ENCODE peak calls at places on chromosome 12, in four cellular contexts. L is GM12878, Q is SK-N-SH, Y is K562. E is an unnamed sample.

GRCh38 chr12:3170423-3171194 is 93.4 kb downstream of the TSPAN9 start:
- DNase-seq in L (no peak), Q (peak; percentile 73), Y (no peak), E (no peak)

GRCh38 chr12:79911889-79912656 is 22.8 kb downstream of the PPP1R12A start:
- DNase-seq in L (no peak), Q (no peak), Y (no peak), E (no peak)

GRCh38 chr12:104182144-104182543 is 33.4 kb upstream of the TXNRD1 start:
- DNase-seq in L (no peak), Q (no peak), Y (no peak), E (no peak)

GRCh38 chr12:93915411-93915810 is 233.0 kb upstream of the PLXNC1 start:
- DNase-seq in L (no peak), Q (no peak), Y (no peak), E (no peak)

GRCh38 chr12:49796606-49797451 is 31.4 kb downstream of the NCKAP5L start:
- DNase-seq in L (no peak), Q (no peak), Y (no peak), E (no peak)

GRCh38 chr12:2625267-2625666 is 169.5 kb upstream of the FKBP4 start:
- DNase-seq in L (no peak), Q (no peak), Y (no peak), E (peak; percentile 29)

GRCh38 chr12:110744176-110744575 is 1.5 kb upstream of the PPP1CC start:
- DNase-seq in L (no peak), Q (no peak), Y (no peak), E (no peak)

GRCh38 chr12:121129705-121130147 is 3.0 kb upstream of the P2RX7 start:
- DNase-seq in L (no peak), Q (no peak), Y (no peak), E (no peak)

GRCh38 chr12:113016796-113017195 is 38.5 kb downstream of the OAS2 start:
- DNase-seq in L (no peak), Q (no peak), Y (no peak), E (no peak)

GRCh38 chr12:41437578-41437977 is 249.5 kb downstream of the PDZRN4 start:
- DNase-seq in L (no peak), Q (no peak), Y (no peak), E (no peak)

GRCh38 chr12:99253068-99253467 is 394.5 kb upstream of the GARIN6 start:
- DNase-seq in L (no peak), Q (peak; percentile 2), Y (no peak), E (no peak)

GRCh38 chr12:90905691-90906370 is 49.1 kb downstream of the CCER1 start:
- DNase-seq in L (no peak), Q (no peak), Y (no peak), E (no peak)

GRCh38 chr12:77133566-77133965 is 68.2 kb upstream of the E2F7 start:
- DNase-seq in L (no peak), Q (no peak), Y (peak; percentile 16), E (peak; percentile 75)
- TF ChIP-seq USF1 in L (no peak), Q (no peak), Y (no peak), E (peak; percentile 26)

GRCh38 chr12:122250047-122250446 is 16.2 kb downstream of the VPS33A start:
- DNase-seq in L (no peak), Q (no peak), Y (no peak), E (no peak)
- TF ChIP-seq USF1 in L (no peak), Q (no peak), Y (no peak), E (no peak)

DNA sequence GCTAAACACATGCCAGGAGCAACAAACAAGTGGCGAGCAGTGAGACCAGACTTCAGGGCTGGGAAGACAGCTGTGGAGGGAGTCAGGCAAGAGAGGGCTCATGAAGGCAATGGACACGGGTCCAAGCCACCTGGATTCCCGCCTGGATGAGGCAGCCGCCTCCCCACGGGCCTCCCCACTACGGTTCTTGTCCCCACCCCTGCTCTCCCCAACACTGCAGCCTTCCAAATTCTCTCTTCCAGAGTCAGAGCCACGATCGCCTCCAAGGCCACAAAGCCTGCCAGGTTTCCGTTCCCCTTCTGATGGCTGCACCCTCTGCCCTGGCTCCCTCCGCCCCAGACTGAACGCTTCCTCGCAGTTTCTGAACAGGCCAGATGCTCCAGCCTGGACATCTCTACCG is 36.1 kb upstream of the PIWIL1 start:
- DNase-seq in L (no peak), Q (no peak), Y (no peak), E (no peak)
- TF ChIP-seq USF1 in L (no peak), Q (no peak), Y (no peak), E (no peak)

DNA sequence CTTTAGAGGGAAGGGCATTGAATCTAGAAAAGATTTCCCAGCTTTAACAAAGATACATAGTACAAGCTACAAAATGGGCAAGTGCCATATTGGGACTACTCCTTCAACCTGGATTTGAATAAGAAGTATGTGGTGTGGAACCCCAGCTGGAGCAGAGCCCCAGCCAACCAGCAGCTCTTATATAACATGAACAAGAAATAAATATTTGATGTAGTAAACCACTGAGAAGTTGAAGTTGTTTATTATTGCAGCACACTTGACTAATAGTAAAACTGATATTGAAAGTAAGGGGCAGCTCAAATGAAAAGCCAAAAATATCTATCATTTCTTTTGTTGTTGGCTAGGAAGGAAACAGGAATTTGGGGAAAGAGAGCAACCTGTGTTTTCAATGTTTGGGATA is 701.8 kb downstream of the TMTC2 start:
- DNase-seq in L (no peak), Q (no peak), Y (no peak), E (no peak)
- TF ChIP-seq USF1 in L (no peak), Q (no peak), Y (no peak), E (no peak)

GRCh38 chr12:4809449-4810218 is 89.4 kb downstream of the GALNT8 start:
- DNase-seq in L (no peak), Q (peak; percentile 28), Y (no peak), E (peak; percentile 50)
- TF ChIP-seq USF1 in L (no peak), Q (no peak), Y (no peak), E (no peak)

DNA sequence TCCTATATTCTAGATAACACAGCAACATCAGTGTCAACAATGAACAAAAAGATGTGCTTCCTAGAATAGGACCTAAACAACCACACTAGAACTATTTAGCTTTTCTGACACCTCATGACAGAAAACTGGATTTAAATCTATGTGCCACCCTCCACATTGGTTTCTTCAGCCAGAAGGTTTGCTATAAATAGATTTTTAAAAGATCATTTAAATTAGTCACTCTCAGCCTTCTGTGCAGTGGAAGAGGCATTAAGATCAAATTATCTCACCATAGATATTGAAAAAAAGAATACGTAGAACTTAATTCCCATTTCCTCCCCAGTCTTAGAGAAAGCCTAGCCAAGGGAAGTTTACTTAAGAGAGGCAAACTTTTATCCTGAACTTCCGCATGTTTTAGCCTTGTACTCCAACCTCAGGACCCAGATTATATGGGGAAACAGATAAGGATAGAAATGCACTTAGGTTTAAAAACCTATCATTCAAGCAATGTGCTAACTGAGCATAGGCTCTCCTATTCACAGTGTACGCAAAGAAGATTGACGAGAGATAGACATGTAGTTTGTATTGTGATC is 59.6 kb downstream of the NELL2 start:
- DNase-seq in L (no peak), Q (no peak), Y (no peak), E (no peak)
- TF ChIP-seq USF1 in L (no peak), Q (no peak), Y (no peak), E (no peak)

DNA sequence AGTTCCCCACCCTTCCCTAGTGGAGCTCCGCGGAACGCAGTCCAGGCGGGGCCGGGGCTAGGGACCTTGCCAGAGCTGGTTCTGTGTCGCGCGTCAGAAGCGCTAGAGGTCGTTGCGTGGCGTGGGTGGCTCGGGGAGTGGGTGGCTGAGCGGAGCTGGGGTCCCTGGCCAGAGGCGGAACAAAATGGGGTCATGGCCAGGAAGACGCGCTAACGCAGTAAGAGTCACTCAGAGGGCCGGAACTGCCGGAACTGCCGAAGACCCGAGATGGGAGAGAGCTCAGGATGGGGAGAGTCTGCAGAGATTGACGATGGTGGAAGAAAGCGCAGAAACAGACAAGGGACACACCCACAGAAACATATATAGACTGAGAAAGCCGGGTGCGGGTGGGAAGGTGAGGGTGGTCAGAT is 4.8 kb downstream of the DGKA start:
- DNase-seq in L (no peak), Q (no peak), Y (no peak), E (peak; percentile 34)
- TF ChIP-seq USF1 in L (no peak), Q (no peak), Y (no peak), E (no peak)

DNA sequence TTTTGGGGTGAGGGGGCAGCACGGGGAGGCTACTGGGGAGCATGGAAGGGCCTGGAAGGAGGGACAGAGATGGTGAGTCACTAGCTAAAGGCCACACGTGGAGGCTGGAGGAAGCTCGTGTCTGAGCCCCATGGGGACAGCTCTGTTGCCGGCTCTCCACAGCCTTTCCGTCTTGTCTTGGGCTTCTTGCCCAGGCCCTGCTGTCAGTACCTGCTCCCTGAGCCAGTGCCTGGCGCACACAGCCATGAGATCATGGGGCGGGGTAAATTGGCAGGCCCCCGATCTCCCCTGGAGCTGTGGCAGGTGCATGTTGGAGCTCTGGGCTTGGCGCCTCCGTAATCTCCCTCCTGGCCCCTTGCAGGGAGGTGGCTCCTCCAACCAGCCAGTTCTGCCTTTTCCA is 16.1 kb upstream of the KRT80 start:
- DNase-seq in L (no peak), Q (no peak), Y (no peak), E (no peak)
- TF ChIP-seq USF1 in L (no peak), Q (no peak), Y (no peak), E (no peak)

GRCh38 chr12:88650715-88651114 is 70.4 kb upstream of the KITLG start:
- DNase-seq in L (no peak), Q (no peak), Y (no peak), E (no peak)
- TF ChIP-seq USF1 in L (no peak), Q (no peak), Y (no peak), E (no peak)

GRCh38 chr12:14729586-14729985 is 33.2 kb upstream of the GUCY2C start:
- DNase-seq in L (no peak), Q (no peak), Y (no peak), E (no peak)

GRCh38 chr12:14723763-14724162 is 27.4 kb upstream of the GUCY2C start:
- DNase-seq in L (peak; percentile 37), Q (peak; percentile 47), Y (peak; percentile 33), E (peak; percentile 57)
- TF ChIP-seq USF1 in L (no peak), Q (no peak), Y (no peak), E (no peak)

E was measured in WTC11.